ENCODE peak calls at places on chromosomes 4 and X, in eight cellular contexts. S is pancreas, G is substantia nigra, L is amniotic stem cell, O is fibroblast of lung, R is KG1, T is retinal pigment epithelial cell, Z is EL. W is an unnamed sample.

GRCh38 chrX:44954562-44954961 is 81.6 kb downstream of the KDM6A start:
- DNase-seq in O (peak; percentile 10), L (no peak), Z (no peak), T (no peak), R (no peak), G (no peak), S (no peak), W (no peak)

GRCh38 chrX:133838761-133839676 is 146.4 kb downstream of the GPC3 start:
- DNase-seq in O (peak; percentile 14), R (no peak), Z (peak; percentile 13), G (no peak), T (no peak), L (no peak), S (no peak), W (peak; percentile 31)

GRCh38 chrX:96211953-96212352 is 472.7 kb upstream of the DIAPH2 start:
- DNase-seq in O (no peak), G (no peak), S (no peak), T (no peak), R (no peak), Z (no peak), L (no peak), W (no peak)

GRCh38 chr4:140266958-140267568 is 106.4 kb upstream of the SCOC start:
- DNase-seq in R (no peak), T (no peak), L (no peak), O (peak; percentile 93), Z (peak; percentile 70), S (no peak), G (no peak), W (no peak)

GRCh38 chr4:183600189-183600685 is 58.7 kb downstream of the RWDD4 start:
- DNase-seq in L (no peak), R (no peak), O (no peak), S (no peak), G (no peak), Z (no peak), T (no peak), W (no peak)

GRCh38 chr4:83282049-83282535 is 2.5 kb downstream of the COQ2 start:
- DNase-seq in G (no peak), T (no peak), Z (peak; percentile 68), O (peak; percentile 39), S (no peak), R (peak; percentile 33), L (peak; percentile 49), W (peak; percentile 48)

GRCh38 chr4:108681321-108681809 is 31.0 kb downstream of the OSTC start:
- DNase-seq in S (no peak), L (no peak), Z (no peak), T (no peak), R (no peak), O (no peak), G (no peak), W (no peak)

GRCh38 chrX:41922694-41923171 is 621 bp downstream of the CASK start:
- DNase-seq in O (peak; percentile 12), S (peak; percentile 67), G (no peak), R (no peak), L (no peak), T (no peak), Z (peak; percentile 19), W (peak; percentile 14)

GRCh38 chr4:2356123-2357069 is 62.0 kb downstream of the ZFYVE28 start:
- DNase-seq in S (no peak), R (no peak), O (no peak), Z (no peak), T (no peak), L (no peak), G (no peak), W (no peak)

GRCh38 chrX:129876734-129877395 is 29.1 kb upstream of the UTP14A start:
- DNase-seq in O (peak; percentile 82), G (no peak), R (no peak), L (no peak), T (peak; percentile 16), S (no peak), Z (peak; percentile 60), W (no peak)